ENCODE peak calls at places on chromosomes 5 and 9, in six cellular contexts. One of them, this sample, is unnamed.

GRCh38 chr9:35666045-35666444 is 1.1 kb upstream of the ARHGEF39 start:
- DNase-seq in iPS DF 6.9: no peak
- DNase-seq in fibroblast of the aortic adventitia: peak
- DNase-seq in GM06990: no peak
- DNase-seq in HT1080: no peak
- DNase-seq in activated CD4-positive, alpha-beta T cell treated with anti-CD3 and anti-CD28 coated beads, Interleukin-2, amount 50 U/mL, for 4 hours: no peak
- DNase-seq in this sample: no peak

GRCh38 chr5:76641514-76642120 is 18.4 kb upstream of the F2RL2 start:
- DNase-seq in activated CD4-positive, alpha-beta T cell treated with anti-CD3 and anti-CD28 coated beads, Interleukin-2, amount 50 U/mL, for 4 hours: peak
- DNase-seq in iPS DF 6.9: no peak
- DNase-seq in HT1080: peak
- DNase-seq in GM06990: peak
- DNase-seq in fibroblast of the aortic adventitia: peak
- DNase-seq in this sample: peak

GRCh38 chr9:97510797-97511761 is 9.6 kb downstream of the TMOD1 start:
- DNase-seq in fibroblast of the aortic adventitia: peak
- DNase-seq in iPS DF 6.9: no peak
- DNase-seq in HT1080: peak
- DNase-seq in activated CD4-positive, alpha-beta T cell treated with anti-CD3 and anti-CD28 coated beads, Interleukin-2, amount 50 U/mL, for 4 hours: no peak
- DNase-seq in GM06990: peak
- DNase-seq in this sample: peak

GRCh38 chr9:20473566-20474116 is 148.7 kb downstream of the MLLT3 start:
- DNase-seq in GM06990: no peak
- DNase-seq in fibroblast of the aortic adventitia: peak
- DNase-seq in activated CD4-positive, alpha-beta T cell treated with anti-CD3 and anti-CD28 coated beads, Interleukin-2, amount 50 U/mL, for 4 hours: no peak
- DNase-seq in HT1080: no peak
- DNase-seq in iPS DF 6.9: no peak
- DNase-seq in this sample: peak

GRCh38 chr5:72630056-72630455 is 122.8 kb upstream of the ZNF366 start:
- DNase-seq in fibroblast of the aortic adventitia: no peak
- DNase-seq in iPS DF 6.9: no peak
- DNase-seq in GM06990: no peak
- DNase-seq in HT1080: no peak
- DNase-seq in activated CD4-positive, alpha-beta T cell treated with anti-CD3 and anti-CD28 coated beads, Interleukin-2, amount 50 U/mL, for 4 hours: no peak
- DNase-seq in this sample: no peak

GRCh38 chr5:1330146-1330846 is 14.6 kb downstream of the CLPTM1L start:
- DNase-seq in GM06990: no peak
- DNase-seq in iPS DF 6.9: no peak
- DNase-seq in fibroblast of the aortic adventitia: no peak
- DNase-seq in HT1080: no peak
- DNase-seq in activated CD4-positive, alpha-beta T cell treated with anti-CD3 and anti-CD28 coated beads, Interleukin-2, amount 50 U/mL, for 4 hours: no peak
- DNase-seq in this sample: no peak

GRCh38 chr5:180093651-180094382 is 22.3 kb upstream of the RNF130 start:
- DNase-seq in GM06990: no peak
- DNase-seq in activated CD4-positive, alpha-beta T cell treated with anti-CD3 and anti-CD28 coated beads, Interleukin-2, amount 50 U/mL, for 4 hours: no peak
- DNase-seq in HT1080: no peak
- DNase-seq in fibroblast of the aortic adventitia: no peak
- DNase-seq in iPS DF 6.9: no peak
- DNase-seq in this sample: no peak

GRCh38 chr5:89728750-89729149 is 680.8 kb downstream of the CETN3 start:
- DNase-seq in activated CD4-positive, alpha-beta T cell treated with anti-CD3 and anti-CD28 coated beads, Interleukin-2, amount 50 U/mL, for 4 hours: no peak
- DNase-seq in fibroblast of the aortic adventitia: peak
- DNase-seq in iPS DF 6.9: no peak
- DNase-seq in HT1080: no peak
- DNase-seq in GM06990: no peak
- DNase-seq in this sample: peak

GRCh38 chr9:95143591-95144561 is 173.6 kb downstream of the FANCC start:
- DNase-seq in iPS DF 6.9: no peak
- DNase-seq in GM06990: no peak
- DNase-seq in activated CD4-positive, alpha-beta T cell treated with anti-CD3 and anti-CD28 coated beads, Interleukin-2, amount 50 U/mL, for 4 hours: no peak
- DNase-seq in HT1080: no peak
- DNase-seq in fibroblast of the aortic adventitia: peak
- DNase-seq in this sample: peak

GRCh38 chr5:72378636-72379289 is 58.6 kb downstream of the PTCD2 start:
- DNase-seq in GM06990: no peak
- DNase-seq in iPS DF 6.9: no peak
- DNase-seq in HT1080: peak
- DNase-seq in fibroblast of the aortic adventitia: peak
- DNase-seq in activated CD4-positive, alpha-beta T cell treated with anti-CD3 and anti-CD28 coated beads, Interleukin-2, amount 50 U/mL, for 4 hours: no peak
- DNase-seq in this sample: peak

GRCh38 chr5:102554728-102555127 is 55.9 kb upstream of the SLCO6A1 start:
- DNase-seq in iPS DF 6.9: no peak
- DNase-seq in HT1080: peak
- DNase-seq in fibroblast of the aortic adventitia: no peak
- DNase-seq in activated CD4-positive, alpha-beta T cell treated with anti-CD3 and anti-CD28 coated beads, Interleukin-2, amount 50 U/mL, for 4 hours: no peak
- DNase-seq in GM06990: no peak
- DNase-seq in this sample: no peak

GRCh38 chr5:149452665-149453617 is 73.8 kb upstream of the IL17B start:
- DNase-seq in iPS DF 6.9: no peak
- DNase-seq in GM06990: no peak
- DNase-seq in activated CD4-positive, alpha-beta T cell treated with anti-CD3 and anti-CD28 coated beads, Interleukin-2, amount 50 U/mL, for 4 hours: no peak
- DNase-seq in HT1080: peak
- DNase-seq in fibroblast of the aortic adventitia: peak
- DNase-seq in this sample: peak

This sample was measured in AG10803.